ENCODE peak calls at places on chromosome 9, in four cellular contexts. N, Q, A and L are unnamed samples. For H3K9me3, the result is how much of the 10 kb centered on the place peaks cover.

GRCh38 chr9:136668983-136669790 is 6.5 kb downstream of the EGFL7 start:
- DNase-seq in N (no peak), Q (no peak), A (no peak), L (peak)

GRCh38 chr9:74643303-74643933 is 146.3 kb downstream of the RORB start:
- DNase-seq in N (no peak), Q (no peak), A (no peak), L (no peak)

GRCh38 chr9:588952-589351 is 252.5 kb upstream of the DMRT1 start:
- DNase-seq in N (no peak), Q (no peak), A (no peak), L (no peak)

GRCh38 chr9:88932766-88933165 is 58.5 kb upstream of the S1PR3 start:
- DNase-seq in N (no peak), Q (no peak), A (no peak), L (no peak)

GRCh38 chr9:131310833-131311554 is 21.5 kb downstream of the PLPP7 start:
- DNase-seq in N (no peak), Q (peak), A (no peak), L (peak)

GRCh38 chr9:120640380-120640779 is 60.4 kb upstream of the CDK5RAP2 start:
- DNase-seq in N (no peak), Q (no peak), A (no peak), L (no peak)

GRCh38 chr9:101093620-101094019 is 65.1 kb downstream of the PLPPR1 start:
- DNase-seq in N (no peak), Q (no peak), A (no peak), L (no peak)

GRCh38 chr9:131263701-131264100 is 12.6 kb downstream of the FAM78A start:
- DNase-seq in N (no peak), Q (no peak), A (no peak), L (no peak)

GRCh38 chr9:33818832-33819500 is 2.0 kb downstream of the UBE2R2 start:
- DNase-seq in N (no peak), Q (no peak), A (no peak), L (no peak)

DNA sequence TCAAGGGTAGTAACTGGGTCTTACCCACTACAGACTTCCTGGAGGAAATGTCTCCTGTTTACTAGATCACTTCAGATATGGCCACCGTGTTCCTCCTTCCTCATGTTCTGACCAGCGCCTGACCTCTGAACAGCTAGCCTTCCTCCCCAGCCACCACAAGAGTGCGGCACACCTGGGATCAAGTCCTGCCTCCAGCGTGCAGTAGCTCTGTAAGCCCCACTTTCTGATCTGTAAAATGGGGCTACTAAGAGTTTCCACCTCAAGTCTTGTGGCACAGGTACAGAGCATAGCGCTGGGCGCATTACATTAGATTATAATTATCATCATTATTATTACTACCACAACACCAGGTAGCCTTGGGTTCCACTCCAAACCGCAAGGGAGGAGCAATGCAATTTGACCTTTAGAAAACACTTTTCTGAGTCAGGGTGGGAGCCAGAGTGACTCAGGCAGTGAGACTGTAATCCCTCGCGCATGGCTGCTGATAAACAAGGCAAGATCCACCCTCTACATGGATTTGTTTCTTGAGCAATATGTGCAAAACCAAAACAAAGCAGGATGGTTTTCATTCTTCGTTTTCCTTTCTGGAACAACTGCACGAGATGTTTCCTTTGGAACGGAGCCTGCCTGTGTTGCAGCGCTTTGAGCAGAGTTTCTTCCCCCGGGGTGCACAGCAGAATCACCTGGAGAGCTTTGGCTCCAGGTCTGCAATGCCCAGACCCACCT is 65.0 kb upstream of the ANGPTL2 start:
- DNase-seq in N (peak), Q (peak), A (peak), L (peak)
- TF ChIP-seq EP300 in N (peak), Q (no peak), A (no peak), L (no peak)

GRCh38 chr9:87722393-87722792 is 3.5 kb upstream of the CTSL start:
- DNase-seq in N (no peak), Q (no peak), A (no peak), L (no peak)

GRCh38 chr9:87725900-87726709 is at the start of gene CTSL:
- DNase-seq in N (peak), Q (peak), A (peak), L (peak)

GRCh38 chr9:87725356-87725899 is 491 bp upstream of the CTSL start:
- DNase-seq in N (no peak), Q (no peak), A (peak), L (peak)
- H3K27ac ChIP-seq in N (peak), Q (peak), A (peak), L (peak)

DNA sequence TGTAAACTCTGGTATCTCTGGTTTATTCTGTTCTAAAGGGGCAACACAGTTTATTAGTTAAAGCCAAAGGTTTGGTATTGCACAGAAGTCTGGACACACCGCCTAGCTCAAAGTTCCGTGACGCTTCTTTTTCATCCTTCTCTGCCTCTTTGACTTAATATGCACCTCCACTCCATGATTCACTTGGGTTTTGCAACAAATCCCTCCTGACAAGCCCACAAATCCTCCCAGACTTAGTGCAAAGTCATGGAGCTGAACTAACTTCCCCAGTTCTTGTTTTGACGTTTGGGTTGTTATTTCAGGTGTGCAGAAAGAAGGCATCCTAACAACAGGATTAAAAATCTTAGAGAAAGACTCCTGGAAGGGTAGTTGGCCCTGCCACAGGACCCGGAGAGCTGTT is 441.6 kb upstream of the DMAC1 start:
- DNase-seq in N (no peak), Q (no peak), A (no peak), L (no peak)
- H3K9me3 ChIP-seq in N (under half), Q (under half), A (under half), L (under half)

GRCh38 chr9:124202447-124202971 is 55.2 kb upstream of the NEK6 start:
- DNase-seq in N (no peak), Q (peak), A (no peak), L (no peak)
- TF ChIP-seq EP300 in N (no peak), Q (no peak), A (no peak), L (no peak)